ENCODE peak calls at places on chromosomes 6 and 20, in ten cellular contexts. M is left lung, Y is fibroblast of pulmonary artery, L is adrenal gland, I is aorta, U is brain microvascular endothelial cell, T is BE2C, Z is IMR-90, F is mucosa of descending colon, C is adipocyte. G is an unnamed sample.
A peak's percentile ranks its signal among the peaks of the same experiment; 100 is the strongest.

GRCh38 chr6:84847349-84848160 is 83.2 kb upstream of the TBX18 start:
- DNase-seq in F (no peak), I (no peak), L (no peak), U (peak; percentile 74), M (no peak), Z (no peak), Y (peak; percentile 56), C (no peak), T (no peak), G (peak; percentile 66)

GRCh38 chr20:48288930-48289507 is 503.7 kb upstream of the SULF2 start:
- DNase-seq in Z (no peak), I (no peak), F (no peak), Y (no peak), U (no peak), T (no peak), M (no peak), L (no peak), C (no peak), G (peak; percentile 9)

GRCh38 chr6:35188886-35189285 is 24.9 kb upstream of the SCUBE3 start:
- DNase-seq in L (no peak), U (no peak), Z (no peak), C (no peak), T (no peak), I (no peak), M (no peak), Y (no peak), F (no peak), G (no peak)

GRCh38 chr6:135196739-135197510 is 15.8 kb downstream of the MYB start:
- DNase-seq in T (no peak), F (no peak), M (no peak), L (no peak), I (no peak), Y (no peak), Z (no peak), C (no peak), U (no peak), G (no peak)

GRCh38 chr20:34115232-34115631 is 3.2 kb upstream of the EIF2S2 start:
- DNase-seq in Z (no peak), T (no peak), C (no peak), F (no peak), L (no peak), M (no peak), U (no peak), Y (no peak), I (no peak), G (no peak)

GRCh38 chr20:23449400-23449799 is 3.3 kb downstream of the CST11 start:
- DNase-seq in Z (no peak), C (no peak), Y (peak; percentile 28), M (no peak), L (no peak), I (no peak), U (no peak), T (no peak), F (no peak), G (no peak)

GRCh38 chr6:119310486-119311036 is 39.0 kb downstream of the MAN1A1 start:
- DNase-seq in U (peak; percentile 15), M (no peak), I (no peak), F (no peak), L (no peak), T (peak; percentile 28), C (no peak), Y (peak; percentile 42), Z (peak; percentile 54), G (peak; percentile 33)

GRCh38 chr6:15526129-15526764 is 136.6 kb downstream of the DTNBP1 start:
- DNase-seq in Z (no peak), T (no peak), L (no peak), C (no peak), M (no peak), Y (no peak), F (no peak), U (no peak), I (no peak), G (no peak)

GRCh38 chr6:144304223-144304848 is 19.2 kb downstream of the UTRN start:
- DNase-seq in F (no peak), U (no peak), I (no peak), Z (no peak), M (no peak), C (no peak), T (no peak), L (no peak), Y (no peak), G (no peak)
- H3K4me3 ChIP-seq in F (no peak overlapping the region), U (no peak overlapping the region), I (no peak overlapping the region), Z (no peak overlapping the region), M (no peak overlapping the region), C (no peak overlapping the region), T (no peak overlapping the region), L (no peak overlapping the region), Y (no peak overlapping the region), G (no peak overlapping the region)

GRCh38 chr20:56409946-56410345 is 2.1 kb upstream of the CASS4 start:
- DNase-seq in I (no peak), L (no peak), T (no peak), C (peak; percentile 12), Z (no peak), F (no peak), Y (no peak), M (no peak), U (no peak), G (peak; percentile 35)

GRCh38 chr20:56411759-56412472 is at the start of gene CASS4:
- DNase-seq in U (peak; percentile 91), I (no peak), Z (peak; percentile 89), M (no peak), Y (peak; percentile 97), F (no peak), C (peak; percentile 54), L (no peak), T (no peak), G (peak; percentile 72)

GRCh38 chr20:56414842-56415765 is 3.0 kb downstream of the CASS4 start:
- DNase-seq in Y (peak; percentile 82), U (peak; percentile 93), M (no peak), F (no peak), T (no peak), I (no peak), C (peak; percentile 75), L (no peak), Z (peak; percentile 97), G (peak; percentile 81)

GRCh38 chr20:56412949-56413348 is 889 bp downstream of the CASS4 start:
- DNase-seq in Z (no peak), C (no peak), M (no peak), Y (no peak), I (no peak), T (no peak), F (no peak), L (no peak), U (no peak), G (no peak)

DNA sequence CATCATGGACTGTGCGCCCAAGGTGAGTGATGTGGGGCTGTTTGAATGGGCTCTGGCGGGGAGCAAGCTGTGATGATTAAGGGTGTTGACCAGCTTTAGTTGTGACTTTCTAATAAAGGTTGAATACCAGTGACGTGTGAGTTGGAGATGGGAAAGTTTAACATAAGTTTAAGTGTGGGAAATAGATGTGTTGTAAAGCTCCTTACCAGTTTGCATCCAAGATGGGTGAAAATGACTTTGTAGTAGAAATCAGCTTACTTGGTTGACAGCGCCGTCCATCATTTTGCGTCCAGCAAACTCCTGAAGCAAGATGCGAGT is 372 bp downstream of the CASS4 start:
- DNase-seq in Z (no peak), T (no peak), L (no peak), Y (no peak), M (no peak), C (no peak), I (no peak), F (no peak), U (no peak), G (no peak)
- H3K4me3 ChIP-seq in Z (peak overlapping the region; percentile 47), T (no peak overlapping the region), L (no peak overlapping the region), Y (peak overlapping the region; percentile 40), M (peak overlapping the region; percentile 43), C (peak overlapping the region; percentile 67), I (no peak overlapping the region), F (no peak overlapping the region), U (no peak overlapping the region), G (no peak overlapping the region)

DNA sequence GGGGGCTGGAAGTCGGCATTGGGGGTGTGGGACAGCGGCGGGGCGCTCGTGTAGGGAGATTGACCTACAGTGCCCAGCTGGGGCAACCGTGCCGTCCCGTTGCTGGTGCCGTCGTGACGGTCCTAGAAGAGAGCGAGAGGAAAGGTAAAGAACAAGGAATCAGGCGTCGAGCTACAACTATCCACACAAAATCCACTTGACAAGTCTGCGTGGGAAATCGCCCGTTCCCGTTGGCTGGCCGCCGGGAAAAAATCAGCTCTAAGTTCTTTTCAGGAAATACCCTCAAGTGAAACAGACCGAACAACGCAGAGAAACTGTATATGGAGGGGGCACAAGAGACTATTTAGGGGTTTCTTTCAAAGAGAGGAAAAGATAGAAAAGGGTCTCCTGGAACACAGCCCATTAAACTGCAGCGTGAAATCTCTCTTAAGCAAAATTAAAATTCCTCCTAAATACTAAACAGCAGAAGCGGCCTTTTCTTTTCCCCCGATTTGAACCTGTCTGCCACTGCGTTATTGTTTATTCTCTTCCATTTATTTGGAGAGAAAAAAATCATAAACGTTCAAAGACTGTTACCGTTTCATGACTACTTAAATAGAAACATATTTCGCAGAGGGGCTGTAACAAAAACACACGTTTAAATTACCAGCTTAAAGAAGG is 4.5 kb downstream of the TFAP2A start:
- DNase-seq in Z (no peak), I (no peak), Y (no peak), C (peak; percentile 37), T (no peak), F (no peak), L (no peak), U (no peak), M (no peak), G (no peak)
- H3K4me3 ChIP-seq in Z (peak overlapping the region; percentile 67), I (no peak overlapping the region), Y (peak overlapping the region; percentile 72), C (no peak overlapping the region), T (no peak overlapping the region), F (no peak overlapping the region), L (no peak overlapping the region), U (peak overlapping the region; percentile 66), M (no peak overlapping the region), G (peak overlapping the region; percentile 15)

GRCh38 chr6:6002005-6002808 is 4.5 kb downstream of the NRN1 start:
- DNase-seq in I (peak; percentile 72), T (no peak), L (no peak), C (no peak), F (no peak), U (no peak), M (peak; percentile 77), Z (no peak), Y (no peak), G (no peak)

GRCh38 chr6:6005467-6006427 is 978 bp downstream of the NRN1 start:
- DNase-seq in F (no peak), Z (no peak), C (no peak), Y (no peak), I (no peak), U (no peak), T (no peak), L (no peak), M (no peak), G (no peak)

GRCh38 chr6:6002809-6003333 is 3.9 kb downstream of the NRN1 start:
- DNase-seq in L (no peak), T (no peak), F (no peak), U (no peak), M (no peak), Z (no peak), I (no peak), Y (no peak), C (no peak), G (no peak)

GRCh38 chr6:6003334-6004146 is 3.2 kb downstream of the NRN1 start:
- DNase-seq in C (no peak), F (no peak), I (peak; percentile 80), T (no peak), L (no peak), U (peak; percentile 22), Y (no peak), M (peak; percentile 89), Z (no peak), G (no peak)

DNA sequence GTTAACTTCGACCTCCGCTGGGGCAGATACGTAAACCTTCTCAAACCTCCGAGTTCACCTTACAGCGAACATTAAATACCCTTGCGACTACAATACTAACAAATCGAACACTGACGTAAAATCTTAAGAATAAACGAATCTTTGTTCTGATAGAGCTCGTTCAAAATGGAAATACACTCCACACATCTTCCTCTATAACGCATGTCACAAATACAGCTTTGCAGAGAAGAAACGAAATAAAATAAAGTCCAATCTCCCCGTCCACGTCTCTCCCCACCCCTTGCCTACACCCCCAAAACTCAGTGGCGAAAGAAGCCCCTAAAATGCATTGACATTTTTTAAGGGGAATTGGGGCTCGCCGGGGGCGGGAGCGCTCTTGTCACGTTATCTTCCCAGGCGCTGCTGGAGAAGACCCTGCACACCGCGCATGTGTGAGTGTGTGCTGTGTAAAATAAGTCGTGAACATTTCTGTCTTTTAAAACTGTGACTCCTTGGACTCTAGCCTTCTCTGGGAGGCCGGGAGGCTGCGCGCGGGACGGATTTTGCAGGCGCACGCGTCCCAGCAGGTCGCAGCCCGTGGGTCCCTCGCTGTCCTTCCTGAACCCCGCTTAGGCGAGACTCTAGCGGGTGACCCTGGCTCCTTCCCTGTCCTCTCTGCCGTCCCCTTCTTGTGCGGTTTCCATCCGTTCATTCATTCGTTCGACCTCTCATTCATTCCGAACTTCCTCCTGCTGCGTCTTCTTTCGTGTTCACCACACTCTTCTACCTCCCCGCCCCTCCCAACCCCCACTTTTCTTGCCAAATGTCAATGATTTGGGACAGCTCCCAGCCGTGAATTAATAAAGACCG is 2.4 kb downstream of the NRN1 start:
- DNase-seq in M (no peak), C (no peak), U (peak; percentile 16), Z (no peak), I (peak; percentile 71), L (no peak), Y (peak; percentile 8), T (no peak), F (no peak), G (no peak)
- H3K4me3 ChIP-seq in M (peak overlapping the region; percentile 50), C (peak overlapping the region; percentile 86), U (peak overlapping the region; percentile 50), Z (no peak overlapping the region), I (no peak overlapping the region), L (no peak overlapping the region), Y (no peak overlapping the region), T (peak overlapping the region; percentile 33), F (no peak overlapping the region), G (no peak overlapping the region)